ENCODE peak calls at places on chromosomes 1 and 21, in nine cellular contexts. H, Q, M, J, B, A, Y, W and D are unnamed samples.

GRCh38 chr21:16193758-16194606 is 464.2 kb downstream of the USP25 start:
- DNase-seq in B (peak), A (peak), W (no peak), J (no peak), Y (peak), M (peak), H (peak), Q (peak), D (peak)

GRCh38 chr1:238343869-238344268 is 453.1 kb upstream of the ZP4 start:
- DNase-seq in H (no peak), W (no peak), J (no peak), M (no peak), B (no peak), Y (no peak), A (no peak), Q (no peak), D (no peak)

GRCh38 chr1:8152731-8153702 is 126.9 kb upstream of the ERRFI1 start:
- DNase-seq in H (peak), Y (no peak), A (no peak), W (no peak), M (no peak), Q (no peak), J (no peak), B (no peak), D (no peak)

GRCh38 chr1:9724706-9725476 is 73.4 kb downstream of the PIK3CD start:
- DNase-seq in W (no peak), Y (no peak), A (no peak), H (peak), B (peak), Q (no peak), J (peak), M (peak), D (peak)

GRCh38 chr1:31663622-31664452 is 19.2 kb upstream of the PEF1 start:
- DNase-seq in J (peak), Y (peak), A (peak), H (peak), W (peak), M (peak), Q (peak), B (peak), D (peak)

GRCh38 chr1:159091547-159092397 is 15.2 kb upstream of the AIM2 start:
- DNase-seq in W (no peak), B (no peak), A (no peak), Q (no peak), M (peak), J (no peak), H (no peak), Y (no peak), D (no peak)

GRCh38 chr1:224497714-224498573 is 63.3 kb upstream of the WDR26 start:
- DNase-seq in H (peak), M (peak), Q (peak), W (no peak), B (no peak), Y (no peak), J (no peak), A (peak), D (peak)

GRCh38 chr1:197066719-197067456 is at the start of gene F13B:
- DNase-seq in J (no peak), Y (no peak), A (no peak), Q (no peak), H (peak), W (no peak), B (no peak), M (no peak), D (no peak)

GRCh38 chr1:175035860-175036259 is 12.6 kb upstream of the MRPS14 start:
- DNase-seq in Q (no peak), M (no peak), Y (no peak), A (no peak), H (no peak), J (no peak), B (no peak), W (no peak), D (no peak)

GRCh38 chr1:39395357-39395831 is 96.0 kb upstream of the BMP8A start:
- DNase-seq in W (no peak), A (no peak), B (no peak), M (peak), Y (no peak), J (peak), H (peak), Q (no peak), D (no peak)

GRCh38 chr1:97668945-97669344 is 251.9 kb downstream of the DPYD start:
- DNase-seq in M (peak), Y (no peak), J (peak), Q (no peak), A (no peak), B (no peak), H (peak), W (no peak), D (no peak)

GRCh38 chr21:28230559-28230958 is 762.1 kb downstream of the LTN1 start:
- DNase-seq in Q (no peak), W (no peak), H (no peak), Y (no peak), M (peak), A (no peak), B (no peak), J (no peak), D (no peak)

GRCh38 chr1:47618830-47619229 is 181.0 kb downstream of the FOXD2 start:
- DNase-seq in B (no peak), W (no peak), H (no peak), Y (no peak), J (no peak), M (no peak), A (peak), Q (no peak), D (no peak)

GRCh38 chr1:38128926-38129453 is 82.4 kb upstream of the POU3F1 start:
- DNase-seq in Q (no peak), A (no peak), H (no peak), B (no peak), Y (no peak), W (no peak), M (no peak), J (no peak), D (no peak)

GRCh38 chr21:39136711-39137110 is 46.5 kb downstream of the PSMG1 start:
- DNase-seq in J (no peak), M (peak), H (no peak), B (no peak), Y (no peak), W (no peak), Q (no peak), A (no peak), D (peak)

GRCh38 chr1:69645477-69645876 is 77.8 kb downstream of the LRRC7 start:
- DNase-seq in M (no peak), Q (no peak), B (no peak), W (no peak), H (no peak), Y (no peak), J (no peak), A (no peak), D (no peak)

GRCh38 chr1:115669886-115670285 is 28.1 kb downstream of the VANGL1 start:
- DNase-seq in M (peak), W (no peak), A (no peak), H (no peak), Q (no peak), J (no peak), B (no peak), Y (no peak), D (no peak)

GRCh38 chr1:200974711-200975110 is 48.8 kb downstream of the KIF21B start:
- DNase-seq in M (no peak), Y (no peak), W (no peak), B (peak), Q (no peak), H (no peak), J (no peak), A (no peak), D (no peak)

GRCh38 chr1:34928865-34929496 is 469 bp downstream of the DLGAP3 start:
- DNase-seq in Q (no peak), B (no peak), J (no peak), M (no peak), Y (no peak), W (no peak), H (no peak), A (no peak), D (no peak)

GRCh38 chr1:45884700-45885099 is 81.3 kb downstream of the MAST2 start:
- DNase-seq in M (peak), J (no peak), Y (no peak), A (no peak), B (no peak), H (peak), W (no peak), Q (peak), D (no peak)

GRCh38 chr1:227949954-227950734 is 2.4 kb upstream of the WNT9A start:
- DNase-seq in B (no peak), H (no peak), J (no peak), Y (peak), M (no peak), Q (no peak), W (peak), A (no peak), D (no peak)

GRCh38 chr21:44759628-44760285 is 41.9 kb downstream of the UBE2G2 start:
- DNase-seq in M (no peak), Y (no peak), A (no peak), H (no peak), B (no peak), J (no peak), W (no peak), Q (no peak), D (no peak)

GRCh38 chr1:11335417-11336070 is 62.5 kb downstream of the UBIAD1 start:
- DNase-seq in W (no peak), M (no peak), J (no peak), A (no peak), Y (no peak), B (no peak), Q (no peak), H (no peak), D (no peak)

GRCh38 chr1:179767177-179767581 is 24.1 kb downstream of the FAM163A start:
- DNase-seq in B (no peak), Q (no peak), A (no peak), M (no peak), Y (no peak), W (no peak), H (no peak), J (no peak), D (no peak)

GRCh38 chr1:53190210-53190611 is 6.4 kb upstream of the CPT2 start:
- DNase-seq in A (no peak), B (no peak), Y (no peak), Q (no peak), H (no peak), M (no peak), W (no peak), J (no peak), D (no peak)
- TF ChIP-seq POLR2A in A (no peak), B (no peak), Y (no peak), Q (no peak), H (no peak), M (no peak), W (no peak), J (no peak), D (no peak)

DNA sequence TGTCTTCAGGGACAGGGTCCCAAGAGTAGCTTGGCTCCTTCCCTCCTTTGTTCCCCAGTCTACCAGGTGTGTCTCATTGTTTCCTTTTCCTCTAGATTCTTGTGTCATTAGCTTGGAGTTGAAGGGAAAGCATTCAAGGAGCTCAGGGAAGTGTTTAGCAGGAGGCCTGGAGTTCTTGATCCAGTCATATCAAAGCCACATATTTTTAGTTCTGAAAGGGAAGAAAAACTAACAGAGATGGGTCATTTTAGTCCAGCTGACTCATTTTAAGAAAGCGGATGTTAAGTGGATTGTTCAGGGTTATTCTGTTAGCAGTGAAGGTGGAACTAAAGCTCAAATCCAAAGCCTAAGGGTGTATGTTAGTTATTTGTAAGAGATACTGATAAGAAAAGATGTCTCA is 720 bp downstream of the C1orf54 start:
- DNase-seq in J (no peak), A (no peak), B (no peak), Q (no peak), M (peak), H (no peak), Y (no peak), W (no peak), D (no peak)
- H3K27ac ChIP-seq in J (no peak), A (no peak), B (peak), Q (peak), M (peak), H (no peak), Y (peak), W (peak), D (peak)

GRCh38 chr1:205594846-205595245 is 37.0 kb downstream of the ELK4 start:
- DNase-seq in J (no peak), Q (no peak), Y (no peak), A (no peak), M (no peak), H (no peak), B (no peak), W (no peak), D (peak)

GRCh38 chr1:205595861-205596260 is 36.0 kb downstream of the ELK4 start:
- DNase-seq in M (no peak), J (no peak), Q (no peak), H (no peak), W (no peak), A (no peak), B (no peak), Y (no peak), D (no peak)

GRCh38 chr1:205593967-205594366 is 37.8 kb downstream of the ELK4 start:
- DNase-seq in A (no peak), Q (peak), Y (no peak), B (no peak), W (no peak), M (no peak), H (no peak), J (no peak), D (peak)

GRCh38 chr1:205596876-205597275 is 34.9 kb downstream of the ELK4 start:
- DNase-seq in M (no peak), A (no peak), J (no peak), Q (no peak), Y (no peak), B (no peak), W (no peak), H (no peak), D (peak)

DNA sequence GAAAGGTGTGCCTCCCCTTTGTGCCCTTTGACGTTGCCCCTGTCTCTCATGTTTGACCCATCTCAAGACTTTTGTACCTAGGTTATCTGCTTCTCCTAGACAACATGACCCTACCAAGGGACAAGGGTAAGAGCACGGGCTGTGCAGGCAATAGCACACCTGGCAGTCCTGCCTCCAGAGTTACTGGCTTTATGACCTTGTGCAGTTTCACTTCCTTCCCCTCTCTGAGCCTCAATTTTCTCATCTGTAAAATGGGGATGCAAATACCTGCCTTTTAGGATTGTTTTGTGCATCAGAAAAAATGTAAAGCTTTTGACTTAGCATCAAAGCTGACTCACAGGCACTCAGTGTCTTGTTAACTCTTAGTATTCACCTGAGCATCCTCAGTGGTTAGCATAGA is 36.4 kb downstream of the ELK4 start:
- DNase-seq in H (no peak), M (no peak), B (no peak), J (no peak), A (no peak), Y (no peak), W (no peak), Q (no peak), D (no peak)
- H3K4me3 ChIP-seq in H (no peak), M (no peak), B (no peak), J (no peak), A (no peak), Y (no peak), W (no peak), Q (no peak), D (no peak)

GRCh38 chr1:246503341-246503740 is 3.7 kb downstream of the SMYD3 start:
- DNase-seq in H (peak), W (no peak), Y (no peak), M (peak), Q (peak), J (no peak), A (no peak), B (no peak), D (no peak)

GRCh38 chr1:246510147-246511030 is 3.3 kb upstream of the SMYD3 start:
- DNase-seq in J (no peak), H (no peak), W (no peak), Y (no peak), M (no peak), B (no peak), Q (no peak), A (no peak), D (no peak)

GRCh38 chr1:246508897-246509688 is 2.0 kb upstream of the SMYD3 start:
- DNase-seq in M (no peak), H (peak), J (no peak), B (no peak), A (no peak), W (no peak), Q (no peak), Y (no peak), D (no peak)

GRCh38 chr1:246506440-246506784 is 667 bp downstream of the SMYD3 start:
- DNase-seq in Y (no peak), W (no peak), J (no peak), B (no peak), M (no peak), H (no peak), Q (no peak), A (no peak), D (no peak)

GRCh38 chr1:246506785-246507639 is at the start of gene SMYD3:
- DNase-seq in A (peak), J (peak), W (peak), H (peak), Y (peak), M (peak), Q (peak), B (peak), D (peak)
- TF ChIP-seq POLR2A in A (peak), J (no peak), W (no peak), H (peak), Y (peak), M (no peak), Q (peak), B (no peak), D (no peak)

GRCh38 chr1:95854457-95854856 is 620.4 kb downstream of the RWDD3 start:
- DNase-seq in B (no peak), Q (no peak), Y (no peak), H (no peak), M (no peak), A (no peak), J (no peak), W (no peak), D (no peak)
- H3K27ac ChIP-seq in B (no peak), Q (no peak), Y (no peak), H (no peak), M (no peak), A (no peak), J (no peak), W (no peak), D (no peak)